ENCODE peak calls at places on chromosomes 13 and 19, in eight cellular contexts. H is dorsolateral prefrontal cortex, F is AG09319, K is WTC11, Y is endothelial cell, M is sigmoid colon, D is keratinocyte, N is AG04450. L is an unnamed sample.

GRCh38 chr19:42519108-42519507 is 9.2 kb downstream of the CEACAM1 start:
- DNase-seq in H (no peak), F (no peak), K (no peak), Y (no peak), M (no peak), D (no peak), N (no peak), L (no peak)

GRCh38 chr19:46211201-46211881 is 18.2 kb upstream of the IGFL1 start:
- DNase-seq in H (no peak), F (no peak), K (peak; percentile 65), Y (peak; percentile 17), M (no peak), D (peak; percentile 97), N (no peak), L (no peak)

GRCh38 chr13:21010621-21011020 is 50.8 kb downstream of the LATS2 start:
- DNase-seq in H (no peak), F (no peak), K (no peak), Y (no peak), M (no peak), D (no peak), N (no peak), L (peak; percentile 55)

GRCh38 chr19:14091885-14092462 is 1.4 kb upstream of the SAMD1 start:
- DNase-seq in H (no peak), F (no peak), K (peak; percentile 44), Y (no peak), M (no peak), D (no peak), N (no peak), L (no peak)

GRCh38 chr13:83077499-83077898 is 804.8 kb downstream of the SLITRK1 start:
- DNase-seq in H (no peak), F (no peak), K (no peak), Y (no peak), M (no peak), D (no peak), N (no peak), L (no peak)

GRCh38 chr13:111658150-111659100 is 338.0 kb downstream of the TEX29 start:
- DNase-seq in H (peak; percentile 28), F (no peak), K (peak; percentile 56), Y (peak; percentile 47), M (no peak), D (no peak), N (no peak), L (no peak)

GRCh38 chr13:26473571-26474230 is 83.8 kb upstream of the WASF3 start:
- DNase-seq in H (no peak), F (no peak), K (no peak), Y (no peak), M (no peak), D (no peak), N (no peak), L (no peak)

GRCh38 chr13:102914629-102914935 is 68.8 kb downstream of the ERCC5 start:
- DNase-seq in H (no peak), F (no peak), K (no peak), Y (no peak), M (no peak), D (no peak), N (no peak), L (no peak)

GRCh38 chr13:35720690-35721554 is 244.4 kb upstream of the MAB21L1 start:
- DNase-seq in H (peak; percentile 57), F (no peak), K (peak; percentile 87), Y (peak; percentile 75), M (peak; percentile 74), D (no peak), N (no peak), L (peak; percentile 60)

GRCh38 chr13:40271931-40272775 is 394.3 kb downstream of the FOXO1 start:
- DNase-seq in H (no peak), F (peak; percentile 18), K (no peak), Y (no peak), M (peak; percentile 93), D (peak; percentile 58), N (no peak), L (peak; percentile 94)

GRCh38 chr13:40440990-40441820 is 225.2 kb downstream of the FOXO1 start:
- DNase-seq in H (peak; percentile 54), F (no peak), K (no peak), Y (no peak), M (peak; percentile 92), D (no peak), N (no peak), L (peak; percentile 30)

GRCh38 chr13:93690139-93690538 is 463.5 kb downstream of the GPC6 start:
- DNase-seq in H (no peak), F (no peak), K (no peak), Y (peak; percentile 28), M (no peak), D (no peak), N (no peak), L (peak; percentile 49)

GRCh38 chr13:30132623-30133553 is 174.5 kb downstream of the KATNAL1 start:
- DNase-seq in H (peak; percentile 100), F (peak; percentile 80), K (peak; percentile 99), Y (peak; percentile 100), M (peak; percentile 99), D (peak; percentile 80), N (peak; percentile 81), L (peak; percentile 96)

DNA sequence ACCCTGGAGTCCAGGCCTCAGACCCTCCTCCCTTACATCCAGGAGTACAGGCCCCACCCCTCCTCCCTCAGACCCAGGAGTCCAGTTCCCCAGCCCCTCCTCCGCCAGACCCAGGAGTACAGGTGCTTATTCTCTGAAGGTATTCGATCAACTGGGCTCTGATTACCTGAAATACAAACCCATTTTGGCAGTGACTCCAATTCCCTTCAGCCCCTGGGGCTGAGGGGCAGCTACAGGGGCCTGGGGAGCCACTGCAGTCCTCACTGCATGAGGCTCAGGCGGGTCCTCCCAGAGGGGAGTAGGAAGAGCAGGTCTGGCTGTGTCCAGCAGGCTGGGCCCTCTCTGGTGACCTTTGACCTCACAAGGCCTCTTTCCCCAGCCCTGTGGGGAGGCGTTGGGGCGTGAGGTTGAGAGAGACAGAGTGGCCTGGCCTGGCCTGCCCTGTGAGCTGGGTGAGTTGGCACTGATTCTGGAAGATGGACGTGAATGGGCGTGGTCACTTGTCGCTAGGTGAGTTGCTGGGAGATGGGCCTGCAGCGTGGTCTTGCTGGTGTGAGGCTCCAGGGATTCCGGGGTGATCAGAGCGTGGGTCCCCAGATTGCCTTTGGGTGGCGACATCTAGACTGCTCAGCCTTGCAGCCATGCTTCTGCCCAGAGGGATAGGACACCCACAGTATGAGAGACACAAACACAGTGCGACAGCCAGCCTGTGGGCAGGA is 3.1 kb downstream of the BCAT2 start:
- DNase-seq in H (no peak), F (no peak), K (peak; percentile 44), Y (no peak), M (no peak), D (no peak), N (no peak), L (no peak)
- TF ChIP-seq CTCF in H (no peak), F (no peak), K (no peak), Y (no peak), M (no peak), D (no peak), N (no peak), L (no peak)

GRCh38 chr19:31548941-31549340 is 199.7 kb upstream of the TSHZ3 start:
- DNase-seq in H (no peak), F (peak; percentile 19), K (peak; percentile 34), Y (peak; percentile 29), M (peak; percentile 27), D (no peak), N (peak; percentile 11), L (peak; percentile 69)
- TF ChIP-seq CTCF in H (peak; percentile 60), F (peak; percentile 79), K (peak; percentile 27), Y (peak; percentile 51), M (peak; percentile 31), D (peak; percentile 66), N (peak; percentile 79), L (peak; percentile 87)

GRCh38 chr19:2523630-2524311 is 47.8 kb downstream of the GADD45B start:
- DNase-seq in H (no peak), F (no peak), K (no peak), Y (no peak), M (no peak), D (no peak), N (no peak), L (peak; percentile 68)
- TF ChIP-seq CTCF in H (no peak), F (peak; percentile 31), K (no peak), Y (no peak), M (peak; percentile 12), D (no peak), N (peak; percentile 49), L (peak; percentile 52)

DNA sequence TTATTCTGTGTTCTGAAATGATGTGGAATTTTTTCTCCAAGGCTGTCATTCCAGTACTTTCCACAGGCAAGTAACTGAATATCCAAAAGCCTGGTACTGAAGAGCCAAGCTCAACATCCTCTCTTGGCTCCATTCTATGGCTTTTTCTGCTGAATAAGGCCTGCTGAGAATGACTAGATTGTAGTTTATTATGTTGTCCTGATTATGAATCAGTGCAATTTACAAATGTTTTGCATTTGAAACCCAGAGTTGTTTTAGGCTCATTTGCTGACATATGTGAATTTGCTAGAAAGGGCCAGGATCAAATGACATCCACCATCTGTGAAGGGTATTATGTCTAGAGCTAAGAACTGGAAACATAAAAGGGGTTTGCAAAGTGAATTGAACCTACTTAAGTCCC is 596.6 kb downstream of the KCTD12 start:
- DNase-seq in H (no peak), F (peak; percentile 8), K (no peak), Y (no peak), M (no peak), D (no peak), N (no peak), L (no peak)
- TF ChIP-seq CTCF in H (no peak), F (no peak), K (no peak), Y (no peak), M (no peak), D (no peak), N (no peak), L (no peak)

GRCh38 chr13:97660488-97661086 is 226.6 kb downstream of the RAP2A start:
- DNase-seq in H (no peak), F (no peak), K (no peak), Y (peak; percentile 17), M (no peak), D (no peak), N (no peak), L (peak; percentile 3)

GRCh38 chr13:97653741-97654140 is 219.8 kb downstream of the RAP2A start:
- DNase-seq in H (no peak), F (peak; percentile 16), K (no peak), Y (no peak), M (no peak), D (no peak), N (peak; percentile 15), L (no peak)

GRCh38 chr13:97659602-97660001 is 225.6 kb downstream of the RAP2A start:
- DNase-seq in H (no peak), F (no peak), K (peak; percentile 32), Y (peak; percentile 46), M (no peak), D (no peak), N (peak; percentile 1), L (peak; percentile 59)

DNA sequence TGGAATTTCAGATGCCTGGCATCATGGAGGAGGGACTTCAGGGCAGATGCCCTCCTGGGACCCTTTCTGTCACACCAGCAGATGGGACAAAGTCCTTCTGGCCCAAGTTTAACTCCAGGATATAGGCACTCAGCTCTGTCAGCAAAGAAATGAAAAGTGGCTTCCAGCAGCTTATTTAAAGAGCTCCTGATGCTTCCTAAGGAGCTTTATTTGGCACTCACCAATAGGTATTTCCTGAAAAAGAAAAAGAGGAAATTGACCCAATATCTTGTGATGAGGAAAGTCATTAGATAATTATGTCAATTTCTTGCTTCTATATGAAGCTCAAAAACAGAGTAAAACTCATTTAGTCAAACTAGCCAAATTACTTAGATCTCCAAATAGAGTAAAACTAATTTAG is 224.6 kb downstream of the RAP2A start:
- DNase-seq in H (no peak), F (no peak), K (no peak), Y (no peak), M (no peak), D (no peak), N (no peak), L (no peak)
- TF ChIP-seq CTCF in H (no peak), F (no peak), K (no peak), Y (no peak), M (no peak), D (no peak), N (no peak), L (no peak)